ENCODE peak calls at places on chromosomes 5 and 9, in five cellular contexts. U is GM12864; H is stimulated activated CD8-positive, alpha-beta memory T cell treated with anti-CD3 and anti-CD28 coated beads, Interleukin-15, amount 100 ng/mL, for 4 hours; M is stimulated activated CD4-positive, alpha-beta T cell treated with anti-CD3 and anti-CD28 coated beads, Interleukin-15, amount 100 ng/mL, for 24 hours; F is activated CD8-positive, alpha-beta memory T cell treated with anti-CD3 and anti-CD28 coated beads, Interleukin-2, amount 10 ng/mL, durations not matched to agents 7 days and 5 days. E is an unnamed sample.

GRCh38 chr5:178590141-178590923 is at the start of gene COL23A1:
- DNase-seq in M (peak; percentile 54), U (no peak), F (peak; percentile 45), H (peak; percentile 22), E (peak; percentile 41)

GRCh38 chr5:176653986-176654385 is 6.7 kb downstream of the TSPAN17 start:
- DNase-seq in U (no peak), F (no peak), H (no peak), M (no peak), E (peak; percentile 68)

GRCh38 chr5:532521-533242 is 8.4 kb upstream of the SLC9A3 start:
- DNase-seq in F (no peak), U (no peak), H (no peak), M (no peak), E (no peak)

GRCh38 chr9:122124528-122124927 is 31.4 kb upstream of the TTLL11 start:
- DNase-seq in U (no peak), H (no peak), F (no peak), M (no peak), E (no peak)

GRCh38 chr9:133955821-133956411 is 36.2 kb downstream of the VAV2 start:
- DNase-seq in U (no peak), H (no peak), F (no peak), M (peak; percentile 41), E (no peak)

GRCh38 chr5:176743136-176743827 is 67.1 kb upstream of the UNC5A start:
- DNase-seq in H (no peak), M (no peak), U (no peak), F (peak; percentile 26), E (peak; percentile 81)

GRCh38 chr5:858726-859125 is 7.9 kb upstream of the ZDHHC11 start:
- DNase-seq in H (no peak), M (no peak), U (no peak), F (no peak), E (no peak)

GRCh38 chr9:132241840-132242620 is 80.2 kb downstream of the NTNG2 start:
- DNase-seq in F (peak; percentile 77), U (no peak), H (no peak), M (peak; percentile 57), E (no peak)

GRCh38 chr9:96435345-96435744 is 14.6 kb upstream of the HABP4 start:
- DNase-seq in U (no peak), F (no peak), H (no peak), M (no peak), E (no peak)

GRCh38 chr5:80189701-80190100 is 66.1 kb downstream of the SERINC5 start:
- DNase-seq in H (no peak), F (peak; percentile 40), M (no peak), U (no peak), E (no peak)

E was measured in G401.